ENCODE peak calls at places on chromosome X, in five cellular contexts. P is foreskin keratinocyte, X is esophagus muscularis mucosa, Y is left lung, G is A549. E is an unnamed sample.

GRCh38 chrX:96843566-96843965 is 40.1 kb upstream of the RPA4 start:
- DNase-seq in P (no peak), X (no peak), Y (no peak), G (no peak), E (no peak)

GRCh38 chrX:40105016-40105790 is 7.4 kb upstream of the BCOR start:
- DNase-seq in P (no peak), X (no peak), Y (peak; percentile 48), G (no peak), E (no peak)

GRCh38 chrX:112698946-112699345 is 19.2 kb upstream of the LHFPL1 start:
- DNase-seq in P (no peak), X (no peak), Y (no peak), G (no peak), E (no peak)

GRCh38 chrX:41491267-41492004 is 44.3 kb downstream of the NYX start:
- DNase-seq in P (peak; percentile 88), X (no peak), Y (peak; percentile 46), G (peak; percentile 49), E (peak; percentile 73)

GRCh38 chrX:150362599-150363481 is at the start of gene MAMLD1:
- DNase-seq in P (peak; percentile 51), X (peak; percentile 92), Y (peak; percentile 73), G (peak; percentile 82), E (no peak)

GRCh38 chrX:69088171-69088938 is 76.9 kb downstream of the PJA1 start:
- DNase-seq in P (no peak), X (no peak), Y (no peak), G (no peak), E (no peak)

GRCh38 chrX:153411255-153411987 is at the start of gene ZFP92:
- DNase-seq in P (peak; percentile 3), X (no peak), Y (no peak), G (no peak), E (no peak)

GRCh38 chrX:7120578-7121219 is 26.8 kb upstream of the STS start:
- DNase-seq in P (no peak), X (no peak), Y (no peak), G (peak; percentile 30), E (no peak)

GRCh38 chrX:111270339-111270738 is at the start of gene CAPN6:
- DNase-seq in P (peak; percentile 59), X (no peak), Y (no peak), G (peak; percentile 1), E (no peak)

GRCh38 chrX:13398073-13398823 is 78.4 kb upstream of the ATXN3L start:
- DNase-seq in P (peak; percentile 97), X (no peak), Y (peak; percentile 50), G (peak; percentile 99), E (peak; percentile 92)

GRCh38 chrX:39439910-39440733 is 638.9 kb downstream of the MID1IP1 start:
- DNase-seq in P (no peak), X (no peak), Y (no peak), G (no peak), E (no peak)

GRCh38 chrX:19869195-19869594 is 18.2 kb downstream of the SH3KBP1 start:
- DNase-seq in P (no peak), X (no peak), Y (no peak), G (no peak), E (no peak)

GRCh38 chrX:119935215-119935893 is 8.2 kb downstream of the NKAP start:
- DNase-seq in P (no peak), X (no peak), Y (no peak), G (no peak), E (no peak)

GRCh38 chrX:49164589-49165360 is 2.2 kb downstream of the MAGIX start:
- DNase-seq in P (no peak), X (no peak), Y (no peak), G (no peak), E (no peak)
- H3K27ac ChIP-seq in P (no peak overlapping the region), X (peak overlapping the region; percentile 91), Y (peak overlapping the region; percentile 92), G (peak overlapping the region; percentile 92), E (peak overlapping the region; percentile 70)

DNA sequence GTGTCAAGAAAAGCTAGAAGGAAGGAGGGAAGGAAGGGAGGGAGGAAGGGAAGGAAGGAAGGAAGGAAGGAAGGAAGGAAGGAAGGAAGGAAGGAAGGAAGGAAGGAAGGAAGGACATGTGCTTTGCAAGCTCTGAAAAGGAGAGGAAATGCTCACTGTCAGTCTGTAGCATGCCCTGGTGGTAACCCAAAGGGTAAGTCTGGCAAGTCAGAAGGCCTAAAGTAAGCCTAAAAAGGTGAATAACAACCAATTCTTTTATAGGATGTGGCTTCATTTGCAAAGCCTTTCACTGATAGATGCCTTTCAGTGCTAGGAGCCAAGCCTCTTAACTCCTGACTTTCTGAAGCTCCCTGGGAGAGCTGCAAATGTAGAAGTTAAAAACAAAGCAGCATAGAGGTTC is 542.6 kb downstream of the CFAP47 start:
- DNase-seq in P (no peak), X (no peak), Y (no peak), G (no peak), E (no peak)
- H3K27ac ChIP-seq in P (no peak overlapping the region), X (no peak overlapping the region), Y (no peak overlapping the region), G (no peak overlapping the region), E (no peak overlapping the region)

GRCh38 chrX:22163306-22163705 is 109.4 kb upstream of the CBLL2 start:
- DNase-seq in P (no peak), X (no peak), Y (no peak), G (no peak), E (no peak)

GRCh38 chrX:22159071-22159470 is 113.6 kb upstream of the CBLL2 start:
- DNase-seq in P (peak; percentile 70), X (no peak), Y (no peak), G (no peak), E (no peak)

GRCh38 chrX:22165732-22166457 is 106.8 kb upstream of the CBLL2 start:
- DNase-seq in P (peak; percentile 19), X (no peak), Y (no peak), G (peak; percentile 0), E (no peak)

GRCh38 chrX:22164770-22165388 is 107.8 kb upstream of the CBLL2 start:
- DNase-seq in P (peak; percentile 26), X (no peak), Y (no peak), G (peak; percentile 27), E (no peak)
- H3K27ac ChIP-seq in P (no peak overlapping the region), X (no peak overlapping the region), Y (no peak overlapping the region), G (no peak overlapping the region), E (no peak overlapping the region)

GRCh38 chrX:8639949-8640348 is 92.0 kb downstream of the ANOS1 start:
- DNase-seq in P (no peak), X (no peak), Y (no peak), G (no peak), E (no peak)
- H3K27ac ChIP-seq in P (no peak overlapping the region), X (no peak overlapping the region), Y (no peak overlapping the region), G (no peak overlapping the region), E (no peak overlapping the region)

GRCh38 chrX:129771266-129771995 is 8.3 kb upstream of the SASH3 start:
- DNase-seq in P (no peak), X (no peak), Y (no peak), G (no peak), E (no peak)
- H3K27ac ChIP-seq in P (no peak overlapping the region), X (no peak overlapping the region), Y (no peak overlapping the region), G (no peak overlapping the region), E (no peak overlapping the region)

E was measured in epithelial cell of prostate.